ENCODE peak calls at places on chromosomes 12 and 14, in four cellular contexts. Q is stimulated activated CD8-positive, alpha-beta memory T cell treated with anti-CD3 and anti-CD28 coated beads, Interleukin-4, amount 100 ng/mL, for 1 hour; C is progenitor cell of endocrine pancreas; P is NCI-H1417. K is an unnamed sample.

GRCh38 chr12:101891462-101891971 is 14.1 kb downstream of the DRAM1 start:
- DNase-seq in Q (no peak), C (no peak), P (no peak), K (no peak)

GRCh38 chr12:119208626-119209061 is 29.9 kb downstream of the HSPB8 start:
- DNase-seq in Q (no peak), C (no peak), P (no peak), K (peak; percentile 9)

GRCh38 chr14:36845346-36846042 is 183.8 kb downstream of the PAX9 start:
- DNase-seq in Q (no peak), C (no peak), P (no peak), K (no peak)

GRCh38 chr14:79044894-79045624 is 874.9 kb downstream of the NRXN3 start:
- DNase-seq in Q (no peak), C (no peak), P (no peak), K (no peak)

GRCh38 chr12:40697566-40698257 is 5.5 kb downstream of the CNTN1 start:
- DNase-seq in Q (no peak), C (no peak), P (no peak), K (no peak)

GRCh38 chr14:76710093-76711010 is 50.9 kb upstream of the VASH1 start:
- DNase-seq in Q (no peak), C (no peak), P (peak; percentile 72), K (peak; percentile 26)

GRCh38 chr12:13744566-13744965 is 236.8 kb downstream of the GRIN2B start:
- DNase-seq in Q (no peak), C (no peak), P (no peak), K (no peak)

GRCh38 chr14:27730204-27730603 is 1036.4 kb upstream of the FOXG1 start:
- DNase-seq in Q (no peak), C (no peak), P (no peak), K (no peak)

GRCh38 chr14:27605298-27605697 is 1007.5 kb upstream of the NOVA1 start:
- DNase-seq in Q (no peak), C (no peak), P (no peak), K (no peak)

GRCh38 chr12:91746976-91747375 is 398.7 kb downstream of the BTG1 start:
- DNase-seq in Q (no peak), C (no peak), P (no peak), K (no peak)

GRCh38 chr14:26293909-26294308 is 303.9 kb downstream of the NOVA1 start:
- DNase-seq in Q (no peak), C (no peak), P (no peak), K (no peak)

GRCh38 chr14:56810850-56811595 is 744 bp upstream of the OTX2 start:
- DNase-seq in Q (no peak), C (no peak), P (no peak), K (peak; percentile 22)

GRCh38 chr12:93122089-93122488 is 193.0 kb upstream of the EEA1 start:
- DNase-seq in Q (no peak), C (no peak), P (no peak), K (no peak)

GRCh38 chr14:51424569-51425251 is 184.7 kb downstream of the TMX1 start:
- DNase-seq in Q (no peak), C (no peak), P (no peak), K (no peak)

GRCh38 chr12:107513636-107514400 is 171.8 kb upstream of the PWP1 start:
- DNase-seq in Q (no peak), C (no peak), P (no peak), K (no peak)

GRCh38 chr14:64109821-64110554 is 184.2 kb downstream of the ESR2 start:
- DNase-seq in Q (no peak), C (no peak), P (no peak), K (no peak)

GRCh38 chr12:77720258-77720657 is 110.4 kb upstream of the NAV3 start:
- DNase-seq in Q (no peak), C (no peak), P (no peak), K (no peak)

GRCh38 chr12:107400686-107401447 is 284.7 kb upstream of the PWP1 start:
- DNase-seq in Q (no peak), C (no peak), P (no peak), K (no peak)

GRCh38 chr14:72075649-72076334 is 143.6 kb downstream of the RGS6 start:
- DNase-seq in Q (no peak), C (no peak), P (no peak), K (no peak)

GRCh38 chr12:95733156-95733825 is 57.3 kb downstream of the NTN4 start:
- DNase-seq in Q (no peak), C (no peak), P (peak; percentile 85), K (no peak)

GRCh38 chr14:56794557-56795283 is 15.6 kb downstream of the OTX2 start:
- DNase-seq in Q (no peak), C (no peak), P (no peak), K (peak; percentile 35)

K was measured in endothelial cell.